ENCODE peak calls at places on chromosomes 12 and 14, in six cellular contexts. O, A, J, W, B and H are unnamed samples. For H3K36me3 and H3K27me3, the result is how much of the 10 kb centered on the place peaks cover.

GRCh38 chr14:90599748-90600507 is 203.1 kb downstream of the CALM1 start:
- DNase-seq in O (no peak), A (no peak), J (no peak), W (no peak), B (no peak), H (no peak)

GRCh38 chr12:1122803-1123202 is 131.8 kb downstream of the ERC1 start:
- DNase-seq in O (peak), A (no peak), J (no peak), W (no peak), B (peak), H (peak)

GRCh38 chr12:32946504-32947131 is 50.0 kb upstream of the PKP2 start:
- DNase-seq in O (no peak), A (no peak), J (no peak), W (no peak), B (no peak), H (no peak)

GRCh38 chr12:108752387-108752786 is 21.1 kb upstream of the CORO1C start:
- DNase-seq in O (no peak), A (no peak), J (no peak), W (no peak), B (no peak), H (no peak)

GRCh38 chr12:111434680-111435338 is 29.1 kb downstream of the SH2B3 start:
- DNase-seq in O (peak), A (no peak), J (no peak), W (peak), B (no peak), H (no peak)

GRCh38 chr12:50528800-50529199 is 24.0 kb downstream of the DIP2B start:
- DNase-seq in O (no peak), A (no peak), J (no peak), W (no peak), B (no peak), H (no peak)

GRCh38 chr14:92688434-92689375 is 59.7 kb downstream of the LGMN start:
- DNase-seq in O (no peak), A (no peak), J (peak), W (peak), B (no peak), H (no peak)

GRCh38 chr12:40692617-40693502 is 621 bp downstream of the CNTN1 start:
- DNase-seq in O (no peak), A (no peak), J (no peak), W (peak), B (peak), H (no peak)

GRCh38 chr14:77212933-77213656 is 31.5 kb downstream of the TMEM63C start:
- DNase-seq in O (no peak), A (peak), J (peak), W (peak), B (peak), H (peak)

GRCh38 chr14:59333668-59334067 is 131.5 kb downstream of the GPR135 start:
- DNase-seq in O (no peak), A (no peak), J (no peak), W (no peak), B (no peak), H (peak)

GRCh38 chr12:45933504-45933903 is 56.9 kb downstream of the SCAF11 start:
- DNase-seq in O (no peak), A (peak), J (no peak), W (no peak), B (no peak), H (no peak)

GRCh38 chr12:45934956-45935355 is 55.4 kb downstream of the SCAF11 start:
- DNase-seq in O (no peak), A (no peak), J (no peak), W (no peak), B (no peak), H (no peak)

GRCh38 chr12:45928309-45928708 is 62.1 kb downstream of the SCAF11 start:
- DNase-seq in O (no peak), A (no peak), J (no peak), W (no peak), B (no peak), H (no peak)

GRCh38 chr12:45930369-45930768 is 60.0 kb downstream of the SCAF11 start:
- DNase-seq in O (no peak), A (no peak), J (no peak), W (no peak), B (no peak), H (no peak)
- H3K36me3 ChIP-seq in O (half or more), A (half or more), J (half or more), W (under half), B (under half), H (half or more)

DNA sequence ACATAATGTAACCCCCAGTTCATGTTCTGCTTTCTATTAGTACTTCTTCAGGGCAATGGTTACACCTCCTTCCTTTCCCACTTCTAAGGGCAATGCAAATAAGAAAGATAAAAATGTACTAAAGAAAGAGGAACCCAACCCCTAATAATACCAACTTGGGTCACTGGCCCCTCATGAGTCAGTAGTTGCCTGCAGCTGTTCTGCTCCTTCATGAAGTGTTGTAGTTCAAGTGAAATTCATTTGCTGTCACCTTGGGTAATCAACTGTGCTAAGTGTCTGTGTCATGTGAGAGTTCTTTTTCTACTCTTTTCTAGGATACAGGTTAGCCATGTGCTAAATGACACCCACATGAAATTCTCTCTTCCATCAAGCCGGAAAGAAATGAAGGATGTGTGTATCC is 91.8 kb downstream of the PLXNC1 start:
- DNase-seq in O (no peak), A (peak), J (no peak), W (no peak), B (no peak), H (no peak)
- H3K27me3 ChIP-seq in O (under half), A (under half), J (under half), W (under half), B (under half), H (under half)

DNA sequence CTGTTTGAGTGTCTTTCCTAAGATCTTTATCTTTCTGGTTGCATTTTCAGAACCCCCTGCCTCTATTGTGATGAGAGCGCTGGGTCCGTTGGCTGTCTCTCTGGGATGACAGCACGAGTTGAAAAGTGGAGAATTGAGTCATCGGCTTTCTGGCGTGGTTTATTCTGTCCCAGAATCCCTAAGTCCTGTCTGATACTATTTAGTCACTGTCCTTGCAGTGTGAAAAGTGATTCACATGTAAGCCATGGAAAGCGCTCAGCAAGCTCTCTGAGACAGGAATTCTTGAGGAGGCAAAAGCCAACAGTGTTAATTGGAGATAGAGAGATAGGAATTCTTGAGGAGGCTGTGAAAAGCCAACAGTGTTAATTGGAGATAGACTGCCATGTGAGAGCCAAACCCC is 121.7 kb downstream of the CHST11 start:
- DNase-seq in O (no peak), A (no peak), J (no peak), W (no peak), B (peak), H (peak)
- H3K27ac ChIP-seq in O (no peak), A (no peak), J (no peak), W (no peak), B (no peak), H (no peak)

GRCh38 chr14:71709076-71709475 is 223.2 kb upstream of the RGS6 start:
- DNase-seq in O (no peak), A (no peak), J (no peak), W (no peak), B (no peak), H (no peak)

GRCh38 chr14:71710001-71710400 is 222.2 kb upstream of the RGS6 start:
- DNase-seq in O (no peak), A (no peak), J (no peak), W (no peak), B (no peak), H (no peak)

GRCh38 chr14:71712478-71712877 is 219.8 kb upstream of the RGS6 start:
- DNase-seq in O (no peak), A (no peak), J (no peak), W (no peak), B (no peak), H (no peak)

GRCh38 chr14:71711619-71712018 is 220.6 kb upstream of the RGS6 start:
- DNase-seq in O (no peak), A (no peak), J (no peak), W (no peak), B (peak), H (peak)

GRCh38 chr14:71711131-71711530 is 221.1 kb upstream of the RGS6 start:
- DNase-seq in O (no peak), A (no peak), J (no peak), W (no peak), B (no peak), H (no peak)
- H3K36me3 ChIP-seq in O (under half), A (under half), J (under half), W (under half), B (under half), H (under half)